ENCODE peak calls at places on chromosome 1, in five cellular contexts. R is CD4-positive, alpha-beta T cell; Y is right atrium auricular region; Q is lower lobe of right lung; T is fibroblast of lung. J is an unnamed sample.
A peak's percentile ranks its signal among the peaks of the same experiment; 100 is the strongest.

GRCh38 chr1:41239988-41240610 is 2.0 kb downstream of the SCMH1 start:
- DNase-seq in R (no peak), Y (no peak), Q (no peak), T (peak; percentile 64), J (no peak)

GRCh38 chr1:81809808-81810207 is 9.1 kb downstream of the ADGRL2 start:
- DNase-seq in R (no peak), Y (no peak), Q (no peak), T (no peak), J (no peak)

GRCh38 chr1:168972225-168972624 is 134.3 kb upstream of the ATP1B1 start:
- DNase-seq in R (no peak), Y (no peak), Q (no peak), T (no peak), J (no peak)

GRCh38 chr1:102834688-102835320 is 273.5 kb downstream of the COL11A1 start:
- DNase-seq in R (no peak), Y (no peak), Q (no peak), T (peak; percentile 54), J (no peak)

GRCh38 chr1:37922767-37923550 is 23.9 kb downstream of the INPP5B start:
- DNase-seq in R (no peak), Y (no peak), Q (no peak), T (no peak), J (peak; percentile 53)

GRCh38 chr1:236471653-236472052 is 52.1 kb upstream of the LGALS8 start:
- DNase-seq in R (no peak), Y (no peak), Q (no peak), T (no peak), J (no peak)

GRCh38 chr1:185860316-185860715 is 126.1 kb downstream of the HMCN1 start:
- DNase-seq in R (no peak), Y (no peak), Q (no peak), T (peak; percentile 68), J (no peak)

GRCh38 chr1:198741744-198742143 is 102.9 kb downstream of the PTPRC start:
- DNase-seq in R (no peak), Y (no peak), Q (no peak), T (peak; percentile 42), J (no peak)

GRCh38 chr1:24932284-24932683 is 2.2 kb upstream of the RUNX3 start:
- DNase-seq in R (no peak), Y (no peak), Q (peak; percentile 71), T (no peak), J (no peak)

GRCh38 chr1:107950434-107950833 is 14.5 kb downstream of the VAV3 start:
- DNase-seq in R (no peak), Y (no peak), Q (no peak), T (no peak), J (no peak)

GRCh38 chr1:25554426-25554780 is 11.0 kb downstream of the LDLRAP1 start:
- DNase-seq in R (no peak), Y (no peak), Q (peak; percentile 32), T (no peak), J (no peak)

GRCh38 chr1:66729130-66729922 is 22.9 kb upstream of the DYNLT5 start:
- DNase-seq in R (peak; percentile 48), Y (no peak), Q (no peak), T (no peak), J (no peak)

DNA sequence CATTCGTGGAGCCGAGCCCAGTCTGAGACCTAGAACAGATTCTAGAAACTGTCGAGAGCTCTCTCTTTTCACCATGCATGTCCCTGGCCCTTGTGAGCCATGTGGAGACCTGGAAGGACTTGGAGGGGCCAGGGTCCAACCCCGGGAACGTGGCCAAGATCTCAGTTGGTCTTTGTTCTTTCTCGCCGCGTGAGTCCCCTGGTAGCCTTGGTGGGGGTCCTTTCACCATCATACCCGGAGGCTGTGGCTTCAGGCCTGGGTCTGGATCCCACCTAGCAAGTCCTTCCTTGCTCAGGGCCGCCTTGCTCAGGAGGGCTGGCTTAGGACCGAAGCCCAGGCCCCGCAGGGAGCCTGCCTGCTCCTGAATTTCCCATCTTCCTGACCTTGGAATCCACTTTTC is 168.0 kb downstream of the CAMTA1 start:
- DNase-seq in R (no peak), Y (no peak), Q (no peak), T (no peak), J (no peak)
- TF ChIP-seq CTCF in R (no peak), Y (no peak), Q (no peak), T (no peak), J (no peak)

GRCh38 chr1:239993333-239993732 is 98.3 kb upstream of the FMN2 start:
- DNase-seq in R (no peak), Y (no peak), Q (no peak), T (no peak), J (no peak)
- TF ChIP-seq CTCF in R (no peak), Y (no peak), Q (no peak), T (no peak), J (no peak)

DNA sequence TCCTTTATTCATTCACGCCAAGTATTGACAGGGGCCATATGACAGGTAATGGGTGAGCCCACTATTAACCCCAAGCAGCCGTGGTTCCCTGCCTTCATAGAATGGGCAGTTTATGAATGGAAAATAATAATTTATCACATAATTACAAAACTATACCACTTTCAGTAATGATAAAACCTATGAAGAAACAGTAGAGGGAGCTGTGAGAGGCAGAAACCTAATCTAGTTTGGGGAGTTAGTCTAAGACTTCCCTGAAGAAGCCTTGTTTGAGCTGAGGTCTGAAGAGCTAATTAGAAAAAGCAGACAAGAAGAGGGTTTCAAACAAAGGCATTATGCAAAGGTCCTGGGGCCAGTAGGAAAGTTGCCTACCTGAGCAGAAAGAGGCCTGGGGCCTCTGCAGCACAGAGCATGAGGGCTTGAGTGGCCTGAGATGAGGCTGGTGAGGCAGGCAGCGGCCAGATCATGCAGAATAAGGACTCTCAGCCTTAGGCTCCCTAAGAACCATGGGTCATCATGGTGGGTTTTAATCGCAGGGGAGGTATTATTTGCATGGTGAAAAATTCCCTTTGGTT is 142.8 kb downstream of the ATG4C start:
- DNase-seq in R (no peak), Y (no peak), Q (no peak), T (no peak), J (no peak)
- TF ChIP-seq CTCF in R (no peak), Y (no peak), Q (no peak), T (no peak), J (no peak)

DNA sequence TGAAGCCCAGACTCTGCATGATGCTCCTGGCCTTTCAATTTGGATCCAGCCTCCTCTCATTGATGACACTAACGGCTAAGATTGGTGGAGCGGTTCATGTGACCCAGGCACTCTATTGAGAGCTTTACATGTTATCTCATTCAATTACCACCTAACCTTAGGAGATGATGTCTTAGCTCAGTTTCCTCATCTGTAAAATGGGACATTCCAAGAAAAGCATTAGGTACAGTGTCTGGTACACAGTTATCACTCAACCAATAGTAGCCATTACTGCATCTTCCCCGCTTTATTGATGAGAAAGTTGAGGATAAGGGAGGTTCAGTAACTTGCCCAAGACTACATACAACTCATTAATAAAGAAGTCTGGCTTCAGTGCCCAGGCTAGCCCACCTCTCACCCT is 17.0 kb downstream of the HEYL start:
- DNase-seq in R (no peak), Y (no peak), Q (no peak), T (no peak), J (no peak)
- TF ChIP-seq CTCF in R (no peak), Y (no peak), Q (no peak), T (no peak), J (no peak)

GRCh38 chr1:205497351-205497750 is 7.1 kb upstream of the CDK18 start:
- DNase-seq in R (no peak), Y (no peak), Q (no peak), T (no peak), J (no peak)

GRCh38 chr1:205496661-205497060 is 7.8 kb upstream of the CDK18 start:
- DNase-seq in R (no peak), Y (no peak), Q (no peak), T (no peak), J (no peak)

GRCh38 chr1:205502111-205502810 is 2.2 kb upstream of the CDK18 start:
- DNase-seq in R (no peak), Y (no peak), Q (no peak), T (no peak), J (no peak)

GRCh38 chr1:205500240-205501218 is 3.9 kb upstream of the CDK18 start:
- DNase-seq in R (no peak), Y (no peak), Q (no peak), T (peak; percentile 52), J (no peak)

GRCh38 chr1:205499789-205500188 is 4.7 kb upstream of the CDK18 start:
- DNase-seq in R (no peak), Y (no peak), Q (no peak), T (no peak), J (no peak)
- TF ChIP-seq CTCF in R (no peak), Y (no peak), Q (no peak), T (no peak), J (no peak)

DNA sequence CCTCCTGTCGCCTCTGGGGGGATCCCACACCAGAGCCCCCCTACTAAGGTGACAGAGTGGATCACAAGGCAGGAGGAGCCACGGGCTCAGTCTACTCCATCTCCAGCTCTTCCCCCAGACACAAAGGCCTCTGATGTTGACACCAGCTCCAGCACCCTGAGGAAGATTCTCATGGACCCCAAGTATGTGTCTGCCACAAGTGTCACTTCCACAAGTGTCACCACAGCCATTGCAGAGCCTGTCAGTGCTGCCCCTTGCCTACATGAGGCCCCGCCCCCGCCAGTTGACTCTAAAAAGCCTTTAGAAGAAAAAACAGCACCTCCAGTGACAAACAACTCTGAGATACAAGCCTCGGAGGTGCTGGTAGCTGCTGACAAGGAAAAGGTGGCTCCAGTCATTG is 42.2 kb downstream of the ZBTB17 start:
- DNase-seq in R (no peak), Y (no peak), Q (no peak), T (no peak), J (no peak)
- TF ChIP-seq CTCF in R (no peak), Y (no peak), Q (no peak), T (no peak), J (no peak)

GRCh38 chr1:12760256-12760795 is 13.2 kb upstream of the PRAMEF12 start:
- DNase-seq in R (no peak), Y (no peak), Q (no peak), T (no peak), J (no peak)
- TF ChIP-seq CTCF in R (no peak), Y (no peak), Q (no peak), T (no peak), J (no peak)

GRCh38 chr1:11059990-11060948 is at the start of gene SRM:
- DNase-seq in R (peak; percentile 81), Y (peak; percentile 84), Q (peak; percentile 95), T (peak; percentile 86), J (peak; percentile 84)
- TF ChIP-seq CTCF in R (no peak), Y (peak; percentile 53), Q (peak; percentile 67), T (peak; percentile 25), J (peak; percentile 52)

GRCh38 chr1:93980881-93981280 is 71.7 kb upstream of the GCLM start:
- DNase-seq in R (no peak), Y (no peak), Q (no peak), T (peak; percentile 84), J (no peak)

GRCh38 chr1:93979040-93979717 is 69.9 kb upstream of the GCLM start:
- DNase-seq in R (no peak), Y (no peak), Q (no peak), T (no peak), J (no peak)

GRCh38 chr1:93979718-93980319 is 70.6 kb upstream of the GCLM start:
- DNase-seq in R (no peak), Y (no peak), Q (no peak), T (peak; percentile 91), J (no peak)

GRCh38 chr1:93977546-93977945 is 68.3 kb upstream of the GCLM start:
- DNase-seq in R (no peak), Y (no peak), Q (no peak), T (peak; percentile 78), J (no peak)

GRCh38 chr1:93980320-93980744 is 71.1 kb upstream of the GCLM start:
- DNase-seq in R (no peak), Y (no peak), Q (no peak), T (peak; percentile 40), J (no peak)
- TF ChIP-seq CTCF in R (no peak), Y (no peak), Q (peak; percentile 9), T (peak; percentile 15), J (no peak)

J was measured in CD14-positive monocyte.